ENCODE peak calls at places on chromosomes 1 and 21, in four cellular contexts. Z is RPMI8226, R is neuronal stem cell, W is right atrium auricular region. K is an unnamed sample.

GRCh38 chr1:107536266-107536665 is 395.4 kb downstream of the NTNG1 start:
- DNase-seq in W (no peak), Z (peak), R (no peak), K (no peak)

GRCh38 chr1:156741613-156741983 is 710 bp upstream of the MRPL24 start:
- DNase-seq in Z (no peak), W (no peak), R (no peak), K (no peak)

GRCh38 chr1:64006276-64007051 is 197.0 kb upstream of the UBE2U start:
- DNase-seq in R (no peak), Z (peak), W (no peak), K (peak)

GRCh38 chr1:117312453-117313138 is 54.7 kb upstream of the MAN1A2 start:
- DNase-seq in R (no peak), W (no peak), Z (peak), K (no peak)

GRCh38 chr21:37627074-37627473 is 260.5 kb downstream of the DYRK1A start:
- DNase-seq in Z (no peak), W (no peak), R (no peak), K (no peak)

GRCh38 chr21:42234464-42235241 is 15.7 kb downstream of the ABCG1 start:
- DNase-seq in Z (peak), W (no peak), R (peak), K (peak)

GRCh38 chr1:63855942-63856341 is 82.1 kb downstream of the ROR1 start:
- DNase-seq in W (no peak), R (no peak), Z (no peak), K (no peak)

GRCh38 chr1:100360790-100361232 is 8.5 kb downstream of the CDC14A start:
- DNase-seq in R (no peak), W (no peak), Z (no peak), K (no peak)

GRCh38 chr1:163115887-163116286 is 46.7 kb downstream of the RGS4 start:
- DNase-seq in R (no peak), Z (no peak), W (no peak), K (no peak)

GRCh38 chr1:111990878-111991760 is 1.7 kb upstream of the KCND3 start:
- DNase-seq in W (peak), Z (peak), R (peak), K (peak)

GRCh38 chr1:163076446-163076845 is 7.3 kb downstream of the RGS4 start:
- DNase-seq in R (no peak), W (no peak), Z (no peak), K (no peak)

GRCh38 chr1:110773813-110774212 is 99.1 kb upstream of the KCNA3 start:
- DNase-seq in W (no peak), R (no peak), Z (no peak), K (no peak)

GRCh38 chr1:184930232-184930631 is 44.1 kb downstream of the NIBAN1 start:
- DNase-seq in R (no peak), W (no peak), Z (no peak), K (peak)

GRCh38 chr1:82108843-82109242 is 308.1 kb downstream of the ADGRL2 start:
- DNase-seq in Z (peak), W (no peak), R (no peak), K (no peak)

GRCh38 chr1:226821719-226822085 is 48.7 kb upstream of the PSEN2 start:
- DNase-seq in R (no peak), W (no peak), Z (no peak), K (no peak)

GRCh38 chr1:42739753-42740700 is at the start of gene CLDN19:
- DNase-seq in R (peak), Z (no peak), W (no peak), K (no peak)

GRCh38 chr1:234774971-234775370 is 165.0 kb upstream of the IRF2BP2 start:
- DNase-seq in W (peak), R (no peak), Z (no peak), K (no peak)

GRCh38 chr1:125087691-125088090 is 3902.9 kb downstream of the SRGAP2C start:
- DNase-seq in Z (no peak), R (no peak), W (no peak), K (no peak)

GRCh38 chr1:226405411-226405988 is 2.4 kb downstream of the PARP1 start:
- DNase-seq in W (no peak), Z (peak), R (no peak), K (no peak)

GRCh38 chr1:9844106-9844505 is 20.3 kb upstream of the CLSTN1 start:
- DNase-seq in Z (no peak), W (no peak), R (no peak), K (no peak)

GRCh38 chr1:68191717-68192116 is 40.6 kb downstream of the WLS start:
- DNase-seq in R (no peak), Z (no peak), W (no peak), K (no peak)

GRCh38 chr1:112706505-112707216 is at the start of gene RHOC:
- DNase-seq in R (peak), W (no peak), Z (peak), K (peak)

GRCh38 chr1:235783148-235783776 is 83.4 kb downstream of the LYST start:
- DNase-seq in W (no peak), Z (peak), R (peak), K (peak)

GRCh38 chr1:61635529-61635928 is 89.4 kb downstream of the TM2D1 start:
- DNase-seq in Z (no peak), W (no peak), R (no peak), K (no peak)

GRCh38 chr1:158180741-158181576 is at the start of gene CD1D:
- DNase-seq in R (peak), W (no peak), Z (peak), K (no peak)

GRCh38 chr1:217484881-217485280 is 146.0 kb downstream of the GPATCH2 start:
- DNase-seq in Z (no peak), R (no peak), W (no peak), K (no peak)

GRCh38 chr1:225343618-225344017 is 84.2 kb downstream of the LBR start:
- DNase-seq in R (no peak), W (no peak), Z (peak), K (peak)

GRCh38 chr21:34613679-34614442 is 1.1 kb downstream of the RCAN1 start:
- DNase-seq in W (no peak), Z (no peak), R (no peak), K (peak)

GRCh38 chr1:229857585-229857984 is 209.5 kb upstream of the GALNT2 start:
- DNase-seq in R (no peak), Z (no peak), W (no peak), K (no peak)

GRCh38 chr1:151828931-151829330 is 2.7 kb downstream of the RORC start:
- DNase-seq in W (no peak), Z (no peak), R (peak), K (peak)

GRCh38 chr1:23470282-23471070 is 13.5 kb downstream of the ASAP3 start:
- DNase-seq in W (peak), Z (no peak), R (no peak), K (no peak)

GRCh38 chr21:29316029-29316742 is 17.5 kb downstream of the BACH1 start:
- DNase-seq in W (no peak), R (no peak), Z (no peak), K (no peak)

GRCh38 chr1:229535226-229535625 is 23.3 kb downstream of the ABCB10 start:
- DNase-seq in R (no peak), Z (no peak), W (no peak), K (no peak)

GRCh38 chr1:27517907-27518718 is 28.1 kb upstream of the WASF2 start:
- DNase-seq in Z (no peak), R (no peak), W (no peak), K (no peak)

GRCh38 chr1:42690477-42691156 is 8.4 kb downstream of the YBX1 start:
- DNase-seq in W (no peak), Z (no peak), R (no peak), K (no peak)

GRCh38 chr1:24199291-24199900 is 12.3 kb upstream of the IFNLR1 start:
- DNase-seq in Z (peak), W (peak), R (peak), K (peak)

GRCh38 chr1:222105393-222105737 is 363.5 kb upstream of the DUSP10 start:
- DNase-seq in W (no peak), R (no peak), Z (no peak), K (peak)

GRCh38 chr1:63032171-63032570 is 248.2 kb downstream of the ATG4C start:
- DNase-seq in R (no peak), W (no peak), Z (no peak), K (no peak)